ENCODE peak calls at places on chromosomes 6 and 20, in seven cellular contexts. M, K, V, X, B, P and D are unnamed samples.

GRCh38 chr6:3808759-3809514 is 40.2 kb upstream of the FAM50B start:
- DNase-seq in M (no peak), K (peak), V (no peak), X (peak), B (no peak), P (peak), D (no peak)

GRCh38 chr6:90296346-90297123 is at the start of gene BACH2:
- DNase-seq in M (peak), K (peak), V (peak), X (peak), B (peak), P (peak), D (peak)

GRCh38 chr20:10654630-10655029 is 19.2 kb downstream of the JAG1 start:
- DNase-seq in M (no peak), K (no peak), V (peak), X (no peak), B (peak), P (no peak), D (no peak)

GRCh38 chr20:37365760-37366638 is 20.1 kb downstream of the SRC start:
- DNase-seq in M (no peak), K (no peak), V (no peak), X (no peak), B (no peak), P (peak), D (no peak)

GRCh38 chr6:15017251-15017650 is 228.6 kb upstream of the JARID2 start:
- DNase-seq in M (no peak), K (no peak), V (peak), X (peak), B (peak), P (peak), D (peak)

GRCh38 chr20:25204550-25205276 is 9.2 kb downstream of the ENTPD6 start:
- DNase-seq in M (no peak), K (no peak), V (no peak), X (no peak), B (no peak), P (no peak), D (no peak)

GRCh38 chr20:1971893-1972586 is 21.8 kb downstream of the PDYN start:
- DNase-seq in M (no peak), K (no peak), V (no peak), X (no peak), B (no peak), P (no peak), D (no peak)

GRCh38 chr20:48824830-48825550 is 2.8 kb downstream of the PREX1 start:
- DNase-seq in M (peak), K (no peak), V (peak), X (no peak), B (no peak), P (peak), D (no peak)

GRCh38 chr20:20084296-20084752 is 32.0 kb downstream of the CFAP61 start:
- DNase-seq in M (no peak), K (no peak), V (no peak), X (no peak), B (no peak), P (no peak), D (no peak)

GRCh38 chr6:8131265-8131897 is 29.0 kb upstream of the EEF1E1 start:
- DNase-seq in M (peak), K (peak), V (peak), X (peak), B (peak), P (peak), D (peak)

GRCh38 chr6:126312013-126312665 is 27.8 kb upstream of the CENPW start:
- DNase-seq in M (no peak), K (peak), V (peak), X (no peak), B (peak), P (peak), D (no peak)

GRCh38 chr20:47124235-47124717 is 229.6 kb downstream of the EYA2 start:
- DNase-seq in M (no peak), K (no peak), V (no peak), X (no peak), B (no peak), P (peak), D (no peak)

GRCh38 chr6:45231660-45232059 is 96.5 kb upstream of the RUNX2 start:
- DNase-seq in M (no peak), K (no peak), V (no peak), X (no peak), B (no peak), P (no peak), D (no peak)

GRCh38 chr6:449057-449430 is 57.5 kb downstream of the IRF4 start:
- DNase-seq in M (no peak), K (no peak), V (no peak), X (no peak), B (peak), P (no peak), D (no peak)

GRCh38 chr6:169427856-169428255 is 174.2 kb upstream of the THBS2 start:
- DNase-seq in M (peak), K (peak), V (peak), X (peak), B (no peak), P (peak), D (no peak)

GRCh38 chr6:112357801-112358200 is 10.7 kb downstream of the RFPL4B start:
- DNase-seq in M (no peak), K (peak), V (no peak), X (peak), B (no peak), P (no peak), D (no peak)

GRCh38 chr20:43827940-43828562 is 86.6 kb upstream of the TOX2 start:
- DNase-seq in M (no peak), K (no peak), V (no peak), X (no peak), B (no peak), P (no peak), D (no peak)

GRCh38 chr6:160038479-160038878 is 69.6 kb downstream of the IGF2R start:
- DNase-seq in M (no peak), K (no peak), V (no peak), X (no peak), B (no peak), P (no peak), D (no peak)
- H4K8ac ChIP-seq in M (no peak), K (no peak), V (no peak), X (no peak), B (no peak), P (no peak), D (no peak)

GRCh38 chr6:38173909-38174308 is 354.4 kb downstream of the ZFAND3 start:
- DNase-seq in M (no peak), K (no peak), V (no peak), X (no peak), B (no peak), P (no peak), D (no peak)
- H4K8ac ChIP-seq in M (no peak), K (no peak), V (no peak), X (no peak), B (no peak), P (no peak), D (no peak)

DNA sequence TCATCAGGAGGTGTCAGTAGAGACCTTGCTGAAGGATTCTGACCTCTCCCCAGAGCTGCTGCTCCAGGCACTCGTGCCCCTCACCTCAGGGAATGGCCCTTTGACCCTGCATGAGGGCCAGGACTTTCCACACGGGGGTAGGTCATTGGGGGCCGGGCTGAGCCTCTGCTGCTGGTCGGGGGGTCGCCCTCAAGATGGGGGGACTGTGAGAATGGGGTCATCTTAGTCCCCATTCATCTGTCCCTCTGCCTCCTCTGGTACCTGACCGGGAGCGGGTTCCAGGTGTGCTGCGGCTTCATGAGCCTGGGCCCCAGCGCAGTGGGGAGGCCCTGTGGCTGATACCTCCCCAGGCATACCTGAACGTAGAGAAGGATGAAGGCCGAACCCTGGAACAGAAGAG is 15.8 kb downstream of the DNPH1 start:
- DNase-seq in M (no peak), K (no peak), V (no peak), X (no peak), B (no peak), P (no peak), D (no peak)
- H4K8ac ChIP-seq in M (no peak), K (no peak), V (no peak), X (no peak), B (no peak), P (no peak), D (peak)

GRCh38 chr6:12335717-12336116 is 45.6 kb downstream of the EDN1 start:
- DNase-seq in M (no peak), K (no peak), V (no peak), X (no peak), B (no peak), P (no peak), D (no peak)

GRCh38 chr6:12336121-12336971 is 46.2 kb downstream of the EDN1 start:
- DNase-seq in M (no peak), K (peak), V (peak), X (no peak), B (no peak), P (peak), D (no peak)

GRCh38 chr6:12334524-12335130 is 44.5 kb downstream of the EDN1 start:
- DNase-seq in M (no peak), K (peak), V (no peak), X (no peak), B (no peak), P (no peak), D (peak)

GRCh38 chr6:12331951-12332749 is 42.0 kb downstream of the EDN1 start:
- DNase-seq in M (no peak), K (peak), V (peak), X (peak), B (no peak), P (peak), D (no peak)

GRCh38 chr6:12335131-12335527 is 45.0 kb downstream of the EDN1 start:
- DNase-seq in M (no peak), K (no peak), V (no peak), X (no peak), B (no peak), P (no peak), D (no peak)
- H4K8ac ChIP-seq in M (no peak), K (no peak), V (no peak), X (no peak), B (no peak), P (no peak), D (no peak)

DNA sequence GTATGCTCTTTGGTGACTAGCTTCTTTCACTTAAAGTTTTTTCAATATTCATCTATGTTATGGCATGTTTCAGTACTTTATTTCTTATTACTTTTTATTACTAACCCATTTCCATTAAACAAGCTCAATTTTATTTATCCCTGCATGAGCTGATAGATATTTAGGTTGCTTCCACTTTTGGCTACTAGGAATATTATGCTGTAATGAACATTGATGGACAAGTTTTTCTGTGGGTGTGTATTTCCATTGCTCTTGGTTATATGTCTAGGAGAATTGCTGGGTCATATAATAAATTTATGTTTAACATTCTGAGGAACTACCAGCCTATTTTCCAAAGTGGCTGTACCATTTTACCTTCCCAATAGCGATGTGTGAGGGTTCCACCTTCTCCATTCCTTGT is 69.9 kb downstream of the ZBTB2 start:
- DNase-seq in M (no peak), K (no peak), V (no peak), X (no peak), B (no peak), P (no peak), D (no peak)
- H4K8ac ChIP-seq in M (no peak), K (no peak), V (no peak), X (no peak), B (no peak), P (no peak), D (no peak)

DNA sequence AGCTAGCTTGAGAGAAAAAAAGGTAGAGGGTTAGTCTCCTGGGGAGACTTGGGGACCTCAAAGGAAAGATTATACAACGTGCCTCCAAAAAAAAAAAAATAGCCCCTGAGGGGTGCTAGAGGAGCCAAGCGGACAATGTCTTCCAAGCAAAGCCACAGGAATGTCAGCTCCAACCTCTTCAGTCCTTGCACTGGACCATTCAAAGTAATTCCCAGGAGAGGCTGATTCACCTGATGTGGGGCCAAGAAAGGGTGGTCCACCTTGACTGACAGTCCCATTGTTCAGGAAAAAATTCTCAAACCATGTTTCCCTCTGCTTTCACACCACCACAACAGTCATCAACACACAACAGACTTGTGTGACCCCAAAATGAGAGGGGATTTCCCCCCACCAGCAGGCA is 30.7 kb downstream of the ASIP start:
- DNase-seq in M (no peak), K (peak), V (no peak), X (peak), B (no peak), P (no peak), D (no peak)
- H4K8ac ChIP-seq in M (no peak), K (no peak), V (no peak), X (no peak), B (no peak), P (no peak), D (no peak)